ENCODE peak calls at places on chromosomes 6 and 20, in six cellular contexts. One of them, this sample, is unnamed.

GRCh38 chr6:14736231-14736953 is 509.5 kb upstream of the JARID2 start:
- DNase-seq in SHP77: no peak
- DNase-seq in iris pigment epithelial cell: no peak
- DNase-seq in GM12891: no peak
- DNase-seq in cardiac fibroblast: no peak
- DNase-seq in dorsolateral prefrontal cortex: no peak
- DNase-seq in this sample: no peak

GRCh38 chr6:33252758-33253157 is 18.9 kb downstream of the VPS52 start:
- DNase-seq in GM12891: no peak
- DNase-seq in cardiac fibroblast: no peak
- DNase-seq in iris pigment epithelial cell: peak; percentile 37
- DNase-seq in dorsolateral prefrontal cortex: no peak
- DNase-seq in SHP77: no peak
- DNase-seq in this sample: no peak

GRCh38 chr6:10369896-10370295 is 45.0 kb downstream of the TFAP2A start:
- DNase-seq in dorsolateral prefrontal cortex: no peak
- DNase-seq in SHP77: no peak
- DNase-seq in cardiac fibroblast: no peak
- DNase-seq in GM12891: no peak
- DNase-seq in iris pigment epithelial cell: peak; percentile 75
- DNase-seq in this sample: no peak

GRCh38 chr6:37783831-37784584 is 35.5 kb upstream of the ZFAND3 start:
- DNase-seq in GM12891: peak; percentile 49
- DNase-seq in iris pigment epithelial cell: peak; percentile 52
- DNase-seq in cardiac fibroblast: peak; percentile 53
- DNase-seq in dorsolateral prefrontal cortex: peak; percentile 28
- DNase-seq in SHP77: peak; percentile 20
- DNase-seq in this sample: no peak

GRCh38 chr6:83183082-83183828 is 9.8 kb downstream of the PGM3 start:
- DNase-seq in SHP77: no peak
- DNase-seq in GM12891: no peak
- DNase-seq in iris pigment epithelial cell: peak; percentile 94
- DNase-seq in dorsolateral prefrontal cortex: no peak
- DNase-seq in cardiac fibroblast: peak; percentile 95
- DNase-seq in this sample: no peak

GRCh38 chr6:106216527-106216926 is 109.0 kb downstream of the ATG5 start:
- DNase-seq in dorsolateral prefrontal cortex: no peak
- DNase-seq in GM12891: no peak
- DNase-seq in cardiac fibroblast: peak; percentile 33
- DNase-seq in iris pigment epithelial cell: no peak
- DNase-seq in SHP77: no peak
- DNase-seq in this sample: no peak

GRCh38 chr6:20038805-20039204 is 173.5 kb downstream of the MBOAT1 start:
- DNase-seq in SHP77: no peak
- DNase-seq in GM12891: no peak
- DNase-seq in dorsolateral prefrontal cortex: no peak
- DNase-seq in iris pigment epithelial cell: peak; percentile 42
- DNase-seq in cardiac fibroblast: no peak
- DNase-seq in this sample: no peak

GRCh38 chr6:55047433-55048044 is 126.8 kb upstream of the HCRTR2 start:
- DNase-seq in cardiac fibroblast: no peak
- DNase-seq in GM12891: peak; percentile 2
- DNase-seq in dorsolateral prefrontal cortex: no peak
- DNase-seq in iris pigment epithelial cell: no peak
- DNase-seq in SHP77: no peak
- DNase-seq in this sample: no peak

GRCh38 chr6:2891768-2892170 is 11.3 kb downstream of the SERPINB9 start:
- DNase-seq in GM12891: peak; percentile 46
- DNase-seq in SHP77: peak; percentile 45
- DNase-seq in cardiac fibroblast: no peak
- DNase-seq in iris pigment epithelial cell: no peak
- DNase-seq in dorsolateral prefrontal cortex: no peak
- DNase-seq in this sample: no peak

GRCh38 chr6:48032156-48032555 is 78.8 kb downstream of the PTCHD4 start:
- DNase-seq in iris pigment epithelial cell: peak; percentile 88
- DNase-seq in dorsolateral prefrontal cortex: no peak
- DNase-seq in cardiac fibroblast: peak; percentile 86
- DNase-seq in SHP77: no peak
- DNase-seq in GM12891: no peak
- DNase-seq in this sample: no peak

GRCh38 chr6:10194816-10195639 is 219.8 kb downstream of the TFAP2A start:
- DNase-seq in dorsolateral prefrontal cortex: no peak
- DNase-seq in GM12891: no peak
- DNase-seq in iris pigment epithelial cell: no peak
- DNase-seq in SHP77: no peak
- DNase-seq in cardiac fibroblast: no peak
- DNase-seq in this sample: no peak

GRCh38 chr6:11460837-11461661 is 76.5 kb upstream of the TMEM170B start:
- DNase-seq in cardiac fibroblast: no peak
- DNase-seq in dorsolateral prefrontal cortex: no peak
- DNase-seq in GM12891: no peak
- DNase-seq in SHP77: no peak
- DNase-seq in iris pigment epithelial cell: no peak
- DNase-seq in this sample: no peak

GRCh38 chr20:48625136-48625900 is 202.5 kb downstream of the PREX1 start:
- DNase-seq in dorsolateral prefrontal cortex: no peak
- DNase-seq in GM12891: no peak
- DNase-seq in SHP77: no peak
- DNase-seq in cardiac fibroblast: no peak
- DNase-seq in iris pigment epithelial cell: no peak
- DNase-seq in this sample: no peak

GRCh38 chr6:61886608-61887259 is 399.3 kb downstream of the KHDRBS2 start:
- DNase-seq in GM12891: no peak
- DNase-seq in iris pigment epithelial cell: no peak
- DNase-seq in dorsolateral prefrontal cortex: no peak
- DNase-seq in SHP77: no peak
- DNase-seq in cardiac fibroblast: no peak
- DNase-seq in this sample: no peak

This sample was measured in vagina.